ENCODE peak calls at places on chromosomes 7 and 10, in four cellular contexts. One of them, this sample, is unnamed.

GRCh38 chr10:133081636-133082035 is 6.1 kb upstream of the ADGRA1 start:
- DNase-seq in choroid plexus epithelial cell: no peak
- DNase-seq in T follicular helper cell: no peak
- DNase-seq in Calu3: no peak
- DNase-seq in this sample: no peak

GRCh38 chr10:78181381-78182055 is 147.9 kb downstream of the RPS24 start:
- DNase-seq in T follicular helper cell: no peak
- DNase-seq in choroid plexus epithelial cell: no peak
- DNase-seq in Calu3: no peak
- DNase-seq in this sample: no peak

GRCh38 chr10:52632591-52632990 is 140.0 kb downstream of the MBL2 start:
- DNase-seq in choroid plexus epithelial cell: peak; percentile 30
- DNase-seq in T follicular helper cell: no peak
- DNase-seq in Calu3: no peak
- DNase-seq in this sample: no peak

GRCh38 chr7:115561341-115562110 is 469.0 kb downstream of the TFEC start:
- DNase-seq in T follicular helper cell: no peak
- DNase-seq in Calu3: no peak
- DNase-seq in choroid plexus epithelial cell: peak; percentile 96
- DNase-seq in this sample: no peak

GRCh38 chr10:119203006-119203405 is 4.4 kb upstream of the GRK5 start:
- DNase-seq in Calu3: no peak
- DNase-seq in T follicular helper cell: no peak
- DNase-seq in choroid plexus epithelial cell: peak; percentile 57
- DNase-seq in this sample: no peak

GRCh38 chr7:33446551-33446950 is 317.2 kb downstream of the BBS9 start:
- DNase-seq in T follicular helper cell: no peak
- DNase-seq in choroid plexus epithelial cell: no peak
- DNase-seq in Calu3: no peak
- DNase-seq in this sample: no peak

GRCh38 chr10:16904049-16904448 is 86.8 kb upstream of the RSU1 start:
- DNase-seq in choroid plexus epithelial cell: peak; percentile 14
- DNase-seq in Calu3: no peak
- DNase-seq in T follicular helper cell: no peak
- DNase-seq in this sample: no peak

GRCh38 chr7:149166142-149166541 is 18.9 kb downstream of the ZNF398 start:
- DNase-seq in choroid plexus epithelial cell: no peak
- DNase-seq in Calu3: no peak
- DNase-seq in T follicular helper cell: no peak
- DNase-seq in this sample: no peak

GRCh38 chr10:70601775-70602174 is 766 bp downstream of the PRF1 start:
- DNase-seq in Calu3: no peak
- DNase-seq in T follicular helper cell: no peak
- DNase-seq in choroid plexus epithelial cell: no peak
- DNase-seq in this sample: no peak

GRCh38 chr10:87930929-87931835 is 67.8 kb downstream of the PTEN start:
- DNase-seq in T follicular helper cell: no peak
- DNase-seq in Calu3: no peak
- DNase-seq in choroid plexus epithelial cell: no peak
- DNase-seq in this sample: no peak

GRCh38 chr7:151867912-151868804 is 8.8 kb downstream of the PRKAG2 start:
- DNase-seq in Calu3: no peak
- DNase-seq in choroid plexus epithelial cell: no peak
- DNase-seq in T follicular helper cell: no peak
- DNase-seq in this sample: no peak

GRCh38 chr10:14040787-14041631 is 289.7 kb downstream of the FRMD4A start:
- DNase-seq in choroid plexus epithelial cell: peak; percentile 18
- DNase-seq in Calu3: no peak
- DNase-seq in T follicular helper cell: no peak
- DNase-seq in this sample: no peak

GRCh38 chr10:60384708-60385398 is 4.8 kb downstream of the ANK3 start:
- DNase-seq in Calu3: peak; percentile 56
- DNase-seq in T follicular helper cell: no peak
- DNase-seq in choroid plexus epithelial cell: peak; percentile 96
- DNase-seq in this sample: no peak

GRCh38 chr10:79451046-79451699 is 5.7 kb upstream of the ZCCHC24 start:
- DNase-seq in T follicular helper cell: no peak
- DNase-seq in Calu3: no peak
- DNase-seq in choroid plexus epithelial cell: no peak
- DNase-seq in this sample: no peak

GRCh38 chr7:134742688-134743350 is 36.6 kb upstream of the CALD1 start:
- DNase-seq in Calu3: no peak
- DNase-seq in T follicular helper cell: no peak
- DNase-seq in choroid plexus epithelial cell: no peak
- DNase-seq in this sample: no peak

GRCh38 chr7:26156454-26157365 is 4.7 kb downstream of the NFE2L3 start:
- DNase-seq in Calu3: peak; percentile 77
- DNase-seq in choroid plexus epithelial cell: peak; percentile 97
- DNase-seq in T follicular helper cell: peak; percentile 30
- DNase-seq in this sample: peak; percentile 61

GRCh38 chr10:132884041-132884440 is 58.3 kb downstream of the CFAP46 start:
- DNase-seq in choroid plexus epithelial cell: no peak
- DNase-seq in Calu3: no peak
- DNase-seq in T follicular helper cell: no peak
- DNase-seq in this sample: no peak

GRCh38 chr10:30973737-30974136 is 57.9 kb downstream of the ZNF438 start:
- DNase-seq in T follicular helper cell: no peak
- DNase-seq in choroid plexus epithelial cell: no peak
- DNase-seq in Calu3: no peak
- DNase-seq in this sample: no peak

GRCh38 chr7:127988743-127989142 is 42.5 kb downstream of the LRRC4 start:
- DNase-seq in T follicular helper cell: no peak
- DNase-seq in Calu3: no peak
- DNase-seq in choroid plexus epithelial cell: no peak
- DNase-seq in this sample: no peak

GRCh38 chr10:55329796-55330195 is 528.8 kb upstream of the PCDH15 start:
- DNase-seq in T follicular helper cell: no peak
- DNase-seq in Calu3: no peak
- DNase-seq in choroid plexus epithelial cell: no peak
- DNase-seq in this sample: no peak

GRCh38 chr7:37438879-37439278 is 9.8 kb downstream of the ELMO1 start:
- DNase-seq in T follicular helper cell: no peak
- DNase-seq in Calu3: no peak
- DNase-seq in choroid plexus epithelial cell: no peak
- DNase-seq in this sample: no peak

GRCh38 chr7:14507617-14508016 is 394.9 kb downstream of the DGKB start:
- DNase-seq in choroid plexus epithelial cell: peak; percentile 13
- DNase-seq in Calu3: peak; percentile 64
- DNase-seq in T follicular helper cell: no peak
- DNase-seq in this sample: no peak

GRCh38 chr10:72316748-72317435 is 37.8 kb downstream of the DNAJB12 start:
- DNase-seq in choroid plexus epithelial cell: no peak
- DNase-seq in T follicular helper cell: peak; percentile 44
- DNase-seq in Calu3: peak; percentile 70
- DNase-seq in this sample: no peak